ENCODE peak calls at places on chromosome 15, in seven cellular contexts. L, W, O, C, Z, B and G are unnamed samples.
A peak's percentile ranks its signal among the peaks of the same experiment; 100 is the strongest.

GRCh38 chr15:63389902-63390301 is 8.3 kb upstream of the CA12 start:
- DNase-seq in L (no peak), W (no peak), O (no peak), C (no peak), Z (no peak), B (no peak), G (peak; percentile 54)

GRCh38 chr15:41965441-41966413 is 6.6 kb downstream of the EHD4 start:
- DNase-seq in L (peak; percentile 77), W (no peak), O (peak; percentile 21), C (peak; percentile 72), Z (peak; percentile 46), B (no peak), G (peak; percentile 21)

GRCh38 chr15:65400760-65401606 is 21.8 kb downstream of the IGDCC4 start:
- DNase-seq in L (peak; percentile 49), W (peak; percentile 37), O (peak; percentile 97), C (peak; percentile 41), Z (peak; percentile 59), B (peak; percentile 64), G (peak; percentile 46)

GRCh38 chr15:77840962-77841361 is 208.2 kb upstream of the LINGO1 start:
- DNase-seq in L (peak; percentile 95), W (no peak), O (no peak), C (no peak), Z (no peak), B (no peak), G (peak; percentile 85)

GRCh38 chr15:68427366-68427765 is 4.6 kb downstream of the ITGA11 start:
- DNase-seq in L (peak; percentile 52), W (no peak), O (no peak), C (no peak), Z (peak; percentile 11), B (no peak), G (no peak)

GRCh38 chr15:66578286-66578875 is 12.6 kb upstream of the LCTL start:
- DNase-seq in L (peak; percentile 60), W (no peak), O (no peak), C (no peak), Z (no peak), B (no peak), G (no peak)

GRCh38 chr15:97140216-97140615 is 809.7 kb downstream of the NR2F2 start:
- DNase-seq in L (no peak), W (no peak), O (no peak), C (no peak), Z (no peak), B (no peak), G (no peak)

GRCh38 chr15:58042006-58042405 is 23.5 kb downstream of the ALDH1A2 start:
- DNase-seq in L (no peak), W (no peak), O (no peak), C (no peak), Z (no peak), B (no peak), G (no peak)

GRCh38 chr15:75739791-75740190 is 27.1 kb upstream of the CSPG4 start:
- DNase-seq in L (no peak), W (no peak), O (no peak), C (no peak), Z (no peak), B (no peak), G (no peak)

GRCh38 chr15:94131875-94132274 is 99.5 kb upstream of the MCTP2 start:
- DNase-seq in L (no peak), W (no peak), O (no peak), C (no peak), Z (no peak), B (no peak), G (no peak)

DNA sequence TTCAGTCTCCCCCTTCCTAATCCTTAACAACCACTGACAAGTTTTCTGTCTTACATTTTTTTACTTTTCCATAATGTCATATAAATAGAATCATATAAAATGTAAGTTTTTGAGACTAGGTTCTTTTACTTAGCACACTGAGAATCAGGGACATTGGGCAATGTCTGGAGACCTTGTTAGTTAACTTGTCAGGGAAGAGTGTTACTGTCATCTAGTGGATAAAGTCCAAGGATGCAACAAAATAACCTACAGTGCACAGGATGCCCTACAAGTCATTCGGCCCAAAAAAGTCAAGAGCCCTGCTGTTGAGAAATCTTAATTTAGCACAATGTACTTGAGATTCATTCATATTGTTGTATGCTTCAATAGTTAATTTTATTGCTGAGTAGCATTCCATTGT is 95.6 kb upstream of the MCTP2 start:
- DNase-seq in L (no peak), W (no peak), O (peak; percentile 25), C (no peak), Z (no peak), B (no peak), G (no peak)
- TF ChIP-seq CTCF in L (peak; percentile 8), W (no peak), O (peak; percentile 53), C (no peak), Z (peak; percentile 8), B (no peak), G (peak; percentile 10)

GRCh38 chr15:99371180-99372103 is 120.2 kb downstream of the LRRC28 start:
- DNase-seq in L (peak; percentile 32), W (no peak), O (peak; percentile 25), C (no peak), Z (no peak), B (no peak), G (peak; percentile 6)
- TF ChIP-seq CTCF in L (no peak), W (no peak), O (no peak), C (no peak), Z (no peak), B (no peak), G (peak; percentile 34)

DNA sequence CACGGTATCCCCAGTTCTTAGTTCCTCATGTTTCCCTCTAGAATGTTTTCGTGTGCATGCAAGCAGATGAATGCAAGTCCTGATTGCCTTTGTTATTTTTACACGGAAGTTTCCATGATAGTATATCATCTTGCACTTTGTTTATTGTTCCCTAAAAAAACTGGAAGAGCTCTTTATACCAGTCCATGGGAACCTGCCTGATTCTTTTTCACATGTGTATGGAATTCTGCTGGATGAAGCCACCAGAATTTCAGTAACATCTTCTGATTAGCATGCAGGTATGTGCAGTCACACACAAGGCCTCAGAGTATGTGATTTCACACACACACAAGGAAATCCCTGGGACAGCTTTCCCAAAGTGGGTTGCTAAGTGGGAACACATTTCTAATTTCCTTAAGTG is 16.0 kb upstream of the LRRK1 start:
- DNase-seq in L (no peak), W (no peak), O (no peak), C (no peak), Z (no peak), B (no peak), G (no peak)
- TF ChIP-seq CTCF in L (no peak), W (no peak), O (no peak), C (no peak), Z (no peak), B (no peak), G (no peak)

DNA sequence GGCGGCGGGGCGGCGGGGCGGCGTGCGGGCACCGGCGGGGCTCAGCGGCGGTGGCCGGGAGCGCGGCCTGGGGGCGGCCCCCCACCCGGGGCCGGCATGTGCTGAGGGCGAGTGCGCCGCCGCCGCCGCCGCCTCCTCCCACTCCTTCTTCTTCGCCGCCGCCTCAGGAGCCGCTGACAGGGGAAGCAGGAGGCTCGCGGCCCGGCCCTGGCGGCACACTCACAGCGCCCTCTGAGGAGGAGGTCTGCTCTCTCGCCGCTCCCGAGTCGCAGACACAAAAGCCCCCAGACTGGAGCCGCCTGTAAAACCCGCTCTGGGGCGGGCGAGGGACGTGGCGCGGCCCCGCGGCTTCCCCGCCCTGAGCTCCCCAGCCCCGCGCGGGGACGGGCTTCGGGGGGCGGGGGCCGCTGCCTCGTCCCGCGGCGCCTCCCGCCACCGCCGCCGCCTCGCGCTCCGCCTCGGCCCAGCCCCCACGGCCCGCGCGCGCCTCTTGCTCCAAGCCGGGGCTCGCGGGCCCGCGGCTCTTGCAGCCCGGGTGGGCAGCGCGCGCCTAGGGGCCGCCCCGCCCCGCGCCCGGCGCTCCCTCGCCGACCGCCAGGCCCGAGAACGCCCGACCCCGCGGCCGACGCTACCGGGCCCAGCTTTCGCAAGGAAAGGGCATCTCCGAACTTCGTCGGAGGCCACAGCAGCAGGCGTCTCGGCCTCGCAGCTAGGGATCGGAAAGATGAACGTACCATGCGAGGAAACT is at the start of gene PYGO1:
- DNase-seq in L (peak; percentile 59), W (peak; percentile 17), O (peak; percentile 80), C (peak; percentile 38), Z (peak; percentile 63), B (no peak), G (peak; percentile 34)
- TF ChIP-seq CTCF in L (no peak), W (no peak), O (no peak), C (no peak), Z (no peak), B (no peak), G (no peak)

DNA sequence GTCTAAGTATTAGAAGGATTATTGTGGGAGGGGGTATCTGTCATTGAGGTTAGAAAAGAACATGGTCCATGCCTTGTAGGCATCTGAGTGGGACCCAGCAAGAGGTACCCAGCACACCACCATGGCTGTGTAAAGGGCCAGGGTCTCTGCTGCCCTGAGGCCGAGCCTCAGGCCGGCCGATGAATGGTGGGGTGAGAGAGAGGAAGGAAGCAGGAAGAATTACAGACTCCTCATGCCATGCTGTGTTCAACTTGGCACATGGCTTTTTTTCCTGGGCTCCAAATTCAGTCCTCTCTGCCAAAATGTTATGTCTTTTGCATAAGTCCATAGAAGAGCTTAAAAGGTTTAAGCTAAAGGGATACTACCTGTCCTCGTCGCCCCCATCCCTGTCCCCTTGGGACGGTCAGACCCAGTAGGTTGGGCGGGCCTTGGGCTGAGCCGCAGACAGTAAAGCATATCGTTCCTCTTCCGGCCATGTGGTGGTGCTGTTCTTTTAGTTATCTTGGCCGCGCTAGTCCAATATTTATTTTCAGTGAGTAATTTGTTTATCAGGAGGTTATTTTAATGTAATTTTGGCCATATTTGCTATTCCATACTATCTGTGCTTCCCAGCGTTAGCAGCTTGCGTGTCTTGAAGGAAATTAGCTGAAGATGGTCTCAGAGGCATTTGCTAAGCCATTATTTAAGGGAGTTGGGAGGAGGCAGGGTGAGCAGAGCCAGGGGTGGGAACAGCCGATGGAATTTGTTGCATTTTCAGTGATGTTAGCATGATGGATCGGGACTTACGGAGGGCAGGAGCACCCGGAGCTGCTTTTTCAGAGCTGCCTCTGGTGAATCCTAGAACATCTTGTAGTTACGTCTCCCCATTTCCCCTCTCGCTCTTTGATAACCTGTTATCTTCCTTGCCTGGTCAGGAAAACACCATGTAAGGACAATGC is 152.5 kb downstream of the AGBL1 start:
- DNase-seq in L (peak; percentile 25), W (no peak), O (peak; percentile 83), C (peak; percentile 6), Z (peak; percentile 17), B (no peak), G (peak; percentile 29)
- TF ChIP-seq CTCF in L (peak; percentile 60), W (peak; percentile 51), O (peak; percentile 83), C (peak; percentile 63), Z (peak; percentile 30), B (no peak), G (peak; percentile 75)